ENCODE peak calls at places on chromosomes 4 and X, in four cellular contexts. M, R, A and D are unnamed samples.

GRCh38 chr4:150145950-150146340 is 67.7 kb downstream of the DCLK2 start:
- DNase-seq in A (no peak), M (no peak), R (no peak), D (no peak)

GRCh38 chrX:46750829-46751228 is 8.1 kb downstream of the SLC9A7 start:
- DNase-seq in M (no peak), A (no peak), R (no peak), D (no peak)

GRCh38 chr4:189785257-189785656 is 155.4 kb upstream of the FRG1 start:
- DNase-seq in M (no peak), R (no peak), A (no peak), D (no peak)

GRCh38 chrX:39850630-39851152 is 247.1 kb downstream of the BCOR start:
- DNase-seq in M (no peak), R (no peak), A (peak), D (no peak)

GRCh38 chr4:137749466-137749865 is 217.2 kb upstream of the PCDH18 start:
- DNase-seq in M (no peak), A (no peak), R (no peak), D (no peak)

GRCh38 chr4:87118826-87119225 is 101.6 kb downstream of the KLHL8 start:
- DNase-seq in A (no peak), M (no peak), R (peak), D (no peak)

GRCh38 chr4:103076777-103077347 is 301 bp upstream of the SLC9B2 start:
- DNase-seq in A (no peak), R (no peak), M (no peak), D (no peak)

GRCh38 chrX:39253551-39253950 is 452.3 kb downstream of the MID1IP1 start:
- DNase-seq in A (no peak), R (no peak), M (no peak), D (no peak)

GRCh38 chr4:182914357-182914756 is 2.8 kb downstream of the DCTD start:
- DNase-seq in R (no peak), M (no peak), A (no peak), D (no peak)

GRCh38 chrX:149630681-149631292 is 805 bp downstream of the TMEM185A start:
- DNase-seq in M (peak), A (no peak), R (peak), D (peak)

GRCh38 chr4:164204434-164204833 is 549.5 kb upstream of the SMIM31 start:
- DNase-seq in R (peak), M (no peak), A (no peak), D (peak)

DNA sequence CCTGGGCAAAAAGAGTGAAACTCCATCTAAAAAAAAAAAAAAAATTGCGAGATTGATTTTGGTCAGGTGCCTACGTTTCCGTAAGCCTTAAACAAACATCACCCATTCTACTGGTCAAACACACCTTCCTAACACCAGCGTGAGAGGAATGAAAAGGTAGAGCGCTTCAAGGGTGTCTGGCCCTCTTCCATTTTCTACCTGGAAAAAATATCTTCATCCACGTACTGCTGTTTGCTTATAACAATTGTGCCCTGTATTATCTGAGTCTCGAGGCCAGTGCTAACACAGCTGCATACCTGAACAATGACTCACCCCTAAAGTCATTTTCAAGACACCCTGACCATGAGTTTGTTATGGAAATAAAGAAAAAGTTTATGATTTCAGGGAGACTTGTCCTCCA is 13.9 kb downstream of the TMSB4X start:
- DNase-seq in R (peak), A (no peak), M (no peak), D (no peak)
- TF ChIP-seq POLR2A in R (no peak), A (no peak), M (no peak), D (no peak)

GRCh38 chr4:184282895-184283654 is 65.4 kb upstream of the ENPP6 start:
- DNase-seq in M (no peak), R (no peak), A (no peak), D (no peak)
- TF ChIP-seq POLR2A in M (no peak), R (no peak), A (no peak), D (no peak)

GRCh38 chr4:2260336-2261109 is 1.4 kb downstream of the MXD4 start:
- DNase-seq in M (peak), A (peak), R (no peak), D (no peak)

GRCh38 chr4:2261853-2262144 is at the start of gene MXD4:
- DNase-seq in A (no peak), M (no peak), R (no peak), D (peak)

GRCh38 chr4:2259541-2260267 is 2.2 kb downstream of the MXD4 start:
- DNase-seq in M (peak), A (peak), R (no peak), D (no peak)

GRCh38 chr4:2262145-2262943 is 435 bp upstream of the MXD4 start:
- DNase-seq in M (peak), A (peak), R (peak), D (peak)

DNA sequence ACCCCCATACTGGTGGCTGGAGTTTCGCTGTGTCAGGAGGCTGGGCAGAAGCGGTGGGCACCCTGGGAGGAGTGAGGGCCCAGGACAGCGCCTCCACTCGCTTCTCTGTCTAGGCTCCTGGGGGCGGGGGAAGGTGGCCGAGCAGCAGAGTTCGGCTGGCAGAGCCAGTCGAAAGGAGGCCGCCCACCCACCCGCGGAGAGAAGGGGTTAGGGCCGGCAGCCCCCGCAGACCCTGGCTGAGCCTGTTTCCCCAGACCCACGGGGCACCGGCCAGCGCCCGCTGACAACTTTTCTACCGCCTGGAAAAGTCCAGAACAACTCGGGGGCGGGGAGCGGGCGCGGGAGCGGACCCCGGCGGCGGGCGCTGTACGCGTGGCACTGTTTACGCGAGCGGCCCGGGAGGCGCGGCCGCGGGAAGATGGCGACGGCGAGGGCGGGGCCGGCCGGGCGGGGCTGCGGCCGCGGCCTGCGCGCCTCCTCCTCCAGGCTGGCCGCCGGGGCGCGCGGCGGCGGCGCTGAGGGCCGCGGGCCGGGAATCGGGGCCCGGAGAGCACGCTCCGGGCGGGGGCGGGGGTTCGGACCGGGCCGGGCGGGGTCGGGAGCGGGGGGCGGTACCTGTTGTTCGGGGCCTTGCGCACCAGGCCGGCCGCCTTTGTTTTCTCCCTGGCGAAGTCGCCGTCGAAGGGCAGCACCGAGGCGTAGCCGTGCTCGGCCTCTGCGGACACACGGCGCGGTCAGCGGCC is 628 bp downstream of the MXD4 start:
- DNase-seq in A (peak), M (peak), R (peak), D (peak)
- TF ChIP-seq POLR2A in A (no peak), M (no peak), R (no peak), D (no peak)

GRCh38 chr4:88597970-88598369 is 5.7 kb downstream of the HERC3 start:
- DNase-seq in R (no peak), A (no peak), M (no peak), D (no peak)

GRCh38 chr4:88587285-88587684 is 5.0 kb upstream of the HERC3 start:
- DNase-seq in M (no peak), R (no peak), A (no peak), D (no peak)

GRCh38 chr4:88592600-88593448 is 544 bp downstream of the HERC3 start:
- DNase-seq in R (peak), M (peak), A (peak), D (peak)

DNA sequence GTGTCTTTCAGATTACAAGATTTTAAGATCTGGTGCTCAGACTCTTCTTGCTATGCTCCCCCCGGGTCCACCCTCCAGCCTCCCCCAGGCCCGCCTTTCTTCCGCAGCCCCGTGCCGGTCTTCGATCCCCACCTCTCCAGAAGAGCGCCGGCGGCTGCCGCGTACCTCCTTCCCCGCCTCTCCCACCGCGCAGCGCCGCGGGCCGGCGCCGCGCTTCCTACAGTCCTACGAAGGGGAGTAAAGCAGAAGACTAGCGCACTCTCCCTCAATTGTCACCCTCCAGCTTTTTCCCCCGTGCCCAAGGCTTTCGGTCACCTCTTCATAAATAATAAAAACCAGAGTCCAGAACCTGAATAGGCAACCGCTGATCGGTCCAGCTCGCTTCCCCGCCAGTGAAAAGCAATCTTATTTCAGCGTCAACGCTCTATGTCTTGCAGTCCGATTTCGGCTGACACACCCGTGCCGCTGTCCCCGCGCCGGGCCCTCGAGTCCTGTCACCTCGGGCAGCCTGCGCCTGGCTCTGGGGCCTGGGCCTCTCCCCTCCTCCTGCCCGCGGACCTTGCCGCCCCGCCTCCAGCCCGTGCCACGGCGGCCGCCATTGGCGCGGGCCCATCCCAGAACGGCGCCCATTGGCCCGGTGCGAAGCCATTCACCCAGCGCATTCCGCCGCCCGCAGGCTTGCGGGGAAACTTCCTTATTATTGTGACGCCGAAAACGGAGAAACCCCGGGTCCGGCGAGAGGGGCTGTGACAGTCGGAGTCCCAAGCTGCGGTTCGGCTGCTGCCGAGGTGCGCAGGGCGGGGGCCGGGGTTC is at the start of gene HERC3:
- DNase-seq in R (peak), M (peak), A (peak), D (peak)
- TF ChIP-seq POLR2A in R (no peak), M (no peak), A (peak), D (peak)

DNA sequence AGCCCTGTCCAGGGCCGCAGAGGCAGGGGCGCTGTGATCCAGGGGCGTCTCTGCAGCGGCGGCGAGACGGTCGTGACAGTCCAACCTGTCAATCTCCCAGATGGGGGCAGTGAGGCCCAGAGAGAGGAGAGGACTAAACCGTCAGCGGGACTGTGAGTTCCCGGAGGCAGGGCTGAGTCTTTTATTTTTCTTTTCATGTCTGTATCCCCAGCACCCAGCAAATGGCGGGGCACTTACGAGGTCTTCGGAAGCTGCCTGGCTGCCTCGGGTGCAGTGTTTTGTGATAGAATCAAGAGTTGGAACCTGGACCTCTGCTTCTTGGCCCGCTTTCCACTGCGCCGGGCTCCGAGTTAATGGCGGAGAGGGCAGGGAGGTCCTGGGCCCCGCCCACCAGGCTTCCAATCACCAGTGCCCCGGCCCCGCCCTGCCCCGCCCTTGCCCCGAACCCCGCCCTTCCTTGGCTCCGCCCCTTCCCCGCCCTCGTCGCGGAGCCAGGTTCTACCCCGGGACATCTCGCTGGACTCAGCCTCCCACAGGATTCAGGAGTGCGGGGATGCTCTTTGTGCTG is 35.3 kb upstream of the GRPEL1 start:
- DNase-seq in A (peak), M (peak), R (peak), D (peak)
- TF ChIP-seq POLR2A in A (peak), M (no peak), R (peak), D (peak)